ENCODE peak calls at places on chromosomes 4 and X, in nine cellular contexts. One of them, this sample, is unnamed.

GRCh38 chr4:184402239-184402638 is 72.1 kb downstream of the IRF2 start:
- DNase-seq in HS-5: no peak
- DNase-seq in astrocyte of the spinal cord: no peak
- DNase-seq in renal cortical epithelial cell: no peak
- DNase-seq in activated CD4-positive, CD25-positive, alpha-beta regulatory T cell treated with anti-CD3 and anti-CD28 coated beads, Interleukin-2, amount 50 U/mL, for 16 hours: no peak
- DNase-seq in HFF-Myc: no peak
- DNase-seq in NCI-H2029: no peak
- DNase-seq in neural progenitor cell: peak; percentile 46
- DNase-seq in psoas muscle: no peak
- DNase-seq in this sample: no peak

GRCh38 chrX:96909291-96909690 is 25.6 kb downstream of the RPA4 start:
- DNase-seq in HS-5: no peak
- DNase-seq in astrocyte of the spinal cord: peak; percentile 51
- DNase-seq in renal cortical epithelial cell: no peak
- DNase-seq in activated CD4-positive, CD25-positive, alpha-beta regulatory T cell treated with anti-CD3 and anti-CD28 coated beads, Interleukin-2, amount 50 U/mL, for 16 hours: no peak
- DNase-seq in HFF-Myc: no peak
- DNase-seq in NCI-H2029: no peak
- DNase-seq in neural progenitor cell: no peak
- DNase-seq in psoas muscle: no peak
- DNase-seq in this sample: no peak

GRCh38 chr4:138897818-138898226 is 117.8 kb upstream of the NOCT start:
- DNase-seq in HS-5: peak; percentile 31
- DNase-seq in astrocyte of the spinal cord: peak; percentile 56
- DNase-seq in renal cortical epithelial cell: peak; percentile 42
- DNase-seq in activated CD4-positive, CD25-positive, alpha-beta regulatory T cell treated with anti-CD3 and anti-CD28 coated beads, Interleukin-2, amount 50 U/mL, for 16 hours: no peak
- DNase-seq in HFF-Myc: peak; percentile 27
- DNase-seq in NCI-H2029: peak; percentile 72
- DNase-seq in neural progenitor cell: no peak
- DNase-seq in psoas muscle: no peak
- DNase-seq in this sample: peak; percentile 77

GRCh38 chr4:80249144-80249543 is 17.3 kb upstream of the FGF5 start:
- DNase-seq in HS-5: no peak
- DNase-seq in astrocyte of the spinal cord: no peak
- DNase-seq in renal cortical epithelial cell: no peak
- DNase-seq in activated CD4-positive, CD25-positive, alpha-beta regulatory T cell treated with anti-CD3 and anti-CD28 coated beads, Interleukin-2, amount 50 U/mL, for 16 hours: no peak
- DNase-seq in HFF-Myc: no peak
- DNase-seq in NCI-H2029: no peak
- DNase-seq in neural progenitor cell: no peak
- DNase-seq in psoas muscle: no peak
- DNase-seq in this sample: no peak

GRCh38 chr4:127055349-127055748 is 577.4 kb upstream of the INTU start:
- DNase-seq in HS-5: no peak
- DNase-seq in astrocyte of the spinal cord: peak; percentile 91
- DNase-seq in renal cortical epithelial cell: peak; percentile 95
- DNase-seq in activated CD4-positive, CD25-positive, alpha-beta regulatory T cell treated with anti-CD3 and anti-CD28 coated beads, Interleukin-2, amount 50 U/mL, for 16 hours: no peak
- DNase-seq in HFF-Myc: peak; percentile 10
- DNase-seq in NCI-H2029: peak; percentile 70
- DNase-seq in neural progenitor cell: no peak
- DNase-seq in psoas muscle: no peak
- DNase-seq in this sample: no peak

GRCh38 chrX:41723305-41723704 is 676 bp upstream of the GPR82 start:
- DNase-seq in HS-5: no peak
- DNase-seq in astrocyte of the spinal cord: no peak
- DNase-seq in renal cortical epithelial cell: no peak
- DNase-seq in activated CD4-positive, CD25-positive, alpha-beta regulatory T cell treated with anti-CD3 and anti-CD28 coated beads, Interleukin-2, amount 50 U/mL, for 16 hours: no peak
- DNase-seq in HFF-Myc: no peak
- DNase-seq in NCI-H2029: no peak
- DNase-seq in neural progenitor cell: no peak
- DNase-seq in psoas muscle: no peak
- DNase-seq in this sample: no peak

GRCh38 chr4:153112071-153112460 is 92.2 kb upstream of the TRIM2 start:
- DNase-seq in HS-5: no peak
- DNase-seq in astrocyte of the spinal cord: no peak
- DNase-seq in renal cortical epithelial cell: no peak
- DNase-seq in activated CD4-positive, CD25-positive, alpha-beta regulatory T cell treated with anti-CD3 and anti-CD28 coated beads, Interleukin-2, amount 50 U/mL, for 16 hours: no peak
- DNase-seq in HFF-Myc: no peak
- DNase-seq in NCI-H2029: no peak
- DNase-seq in neural progenitor cell: no peak
- DNase-seq in psoas muscle: no peak
- DNase-seq in this sample: no peak

GRCh38 chrX:130975947-130976346 is 72.9 kb upstream of the ENOX2 start:
- DNase-seq in HS-5: peak; percentile 38
- DNase-seq in astrocyte of the spinal cord: peak; percentile 62
- DNase-seq in renal cortical epithelial cell: peak; percentile 24
- DNase-seq in activated CD4-positive, CD25-positive, alpha-beta regulatory T cell treated with anti-CD3 and anti-CD28 coated beads, Interleukin-2, amount 50 U/mL, for 16 hours: no peak
- DNase-seq in HFF-Myc: peak; percentile 25
- DNase-seq in NCI-H2029: peak; percentile 13
- DNase-seq in neural progenitor cell: peak; percentile 53
- DNase-seq in psoas muscle: no peak
- DNase-seq in this sample: peak; percentile 60

GRCh38 chrX:19864736-19865135 is 22.7 kb downstream of the SH3KBP1 start:
- DNase-seq in HS-5: no peak
- DNase-seq in astrocyte of the spinal cord: no peak
- DNase-seq in renal cortical epithelial cell: no peak
- DNase-seq in activated CD4-positive, CD25-positive, alpha-beta regulatory T cell treated with anti-CD3 and anti-CD28 coated beads, Interleukin-2, amount 50 U/mL, for 16 hours: no peak
- DNase-seq in HFF-Myc: no peak
- DNase-seq in NCI-H2029: no peak
- DNase-seq in neural progenitor cell: no peak
- DNase-seq in psoas muscle: no peak
- DNase-seq in this sample: no peak

GRCh38 chr4:56134272-56134671 is 185.5 kb downstream of the CEP135 start:
- DNase-seq in HS-5: no peak
- DNase-seq in astrocyte of the spinal cord: peak; percentile 69
- DNase-seq in renal cortical epithelial cell: no peak
- DNase-seq in activated CD4-positive, CD25-positive, alpha-beta regulatory T cell treated with anti-CD3 and anti-CD28 coated beads, Interleukin-2, amount 50 U/mL, for 16 hours: no peak
- DNase-seq in HFF-Myc: no peak
- DNase-seq in NCI-H2029: no peak
- DNase-seq in neural progenitor cell: peak; percentile 26
- DNase-seq in psoas muscle: no peak
- DNase-seq in this sample: no peak

GRCh38 chr4:156169861-156170260 is 216.2 kb upstream of the CTSO start:
- DNase-seq in HS-5: no peak
- DNase-seq in astrocyte of the spinal cord: no peak
- DNase-seq in renal cortical epithelial cell: no peak
- DNase-seq in activated CD4-positive, CD25-positive, alpha-beta regulatory T cell treated with anti-CD3 and anti-CD28 coated beads, Interleukin-2, amount 50 U/mL, for 16 hours: no peak
- DNase-seq in HFF-Myc: no peak
- DNase-seq in NCI-H2029: no peak
- DNase-seq in neural progenitor cell: peak; percentile 66
- DNase-seq in psoas muscle: no peak
- DNase-seq in this sample: no peak

GRCh38 chr4:14434916-14435315 is 567.4 kb upstream of the CPEB2 start:
- DNase-seq in HS-5: peak; percentile 34
- DNase-seq in astrocyte of the spinal cord: no peak
- DNase-seq in renal cortical epithelial cell: no peak
- DNase-seq in activated CD4-positive, CD25-positive, alpha-beta regulatory T cell treated with anti-CD3 and anti-CD28 coated beads, Interleukin-2, amount 50 U/mL, for 16 hours: no peak
- DNase-seq in HFF-Myc: no peak
- DNase-seq in NCI-H2029: no peak
- DNase-seq in neural progenitor cell: no peak
- DNase-seq in psoas muscle: no peak
- DNase-seq in this sample: no peak

GRCh38 chr4:155906554-155907247 is 3.2 kb downstream of the TDO2 start:
- DNase-seq in HS-5: peak; percentile 84
- DNase-seq in astrocyte of the spinal cord: peak; percentile 98
- DNase-seq in renal cortical epithelial cell: peak; percentile 87
- DNase-seq in activated CD4-positive, CD25-positive, alpha-beta regulatory T cell treated with anti-CD3 and anti-CD28 coated beads, Interleukin-2, amount 50 U/mL, for 16 hours: no peak
- DNase-seq in HFF-Myc: peak; percentile 96
- DNase-seq in NCI-H2029: peak; percentile 11
- DNase-seq in neural progenitor cell: no peak
- DNase-seq in psoas muscle: no peak
- DNase-seq in this sample: no peak

GRCh38 chrX:104351173-104351769 is 96.5 kb upstream of the ESX1 start:
- DNase-seq in HS-5: peak; percentile 73
- DNase-seq in astrocyte of the spinal cord: peak; percentile 79
- DNase-seq in renal cortical epithelial cell: peak; percentile 96
- DNase-seq in activated CD4-positive, CD25-positive, alpha-beta regulatory T cell treated with anti-CD3 and anti-CD28 coated beads, Interleukin-2, amount 50 U/mL, for 16 hours: no peak
- DNase-seq in HFF-Myc: peak; percentile 71
- DNase-seq in NCI-H2029: no peak
- DNase-seq in neural progenitor cell: no peak
- DNase-seq in psoas muscle: no peak
- DNase-seq in this sample: no peak

GRCh38 chr4:17580969-17581368 is 4.0 kb downstream of the LAP3 start:
- DNase-seq in HS-5: no peak
- DNase-seq in astrocyte of the spinal cord: peak; percentile 83
- DNase-seq in renal cortical epithelial cell: no peak
- DNase-seq in activated CD4-positive, CD25-positive, alpha-beta regulatory T cell treated with anti-CD3 and anti-CD28 coated beads, Interleukin-2, amount 50 U/mL, for 16 hours: no peak
- DNase-seq in HFF-Myc: no peak
- DNase-seq in NCI-H2029: no peak
- DNase-seq in neural progenitor cell: no peak
- DNase-seq in psoas muscle: no peak
- DNase-seq in this sample: no peak

GRCh38 chr4:102606846-102607440 is 105.8 kb downstream of the NFKB1 start:
- DNase-seq in HS-5: no peak
- DNase-seq in astrocyte of the spinal cord: no peak
- DNase-seq in renal cortical epithelial cell: no peak
- DNase-seq in activated CD4-positive, CD25-positive, alpha-beta regulatory T cell treated with anti-CD3 and anti-CD28 coated beads, Interleukin-2, amount 50 U/mL, for 16 hours: no peak
- DNase-seq in HFF-Myc: no peak
- DNase-seq in NCI-H2029: peak; percentile 72
- DNase-seq in neural progenitor cell: no peak
- DNase-seq in psoas muscle: no peak
- DNase-seq in this sample: no peak

GRCh38 chr4:88522702-88523324 is 763 bp downstream of the PYURF start:
- DNase-seq in HS-5: no peak
- DNase-seq in astrocyte of the spinal cord: peak; percentile 46
- DNase-seq in renal cortical epithelial cell: peak; percentile 23
- DNase-seq in activated CD4-positive, CD25-positive, alpha-beta regulatory T cell treated with anti-CD3 and anti-CD28 coated beads, Interleukin-2, amount 50 U/mL, for 16 hours: no peak
- DNase-seq in HFF-Myc: no peak
- DNase-seq in NCI-H2029: no peak
- DNase-seq in neural progenitor cell: peak; percentile 53
- DNase-seq in psoas muscle: peak; percentile 61
- DNase-seq in this sample: no peak

GRCh38 chr4:834368-835147 is 8.6 kb upstream of the CPLX1 start:
- DNase-seq in HS-5: no peak
- DNase-seq in astrocyte of the spinal cord: no peak
- DNase-seq in renal cortical epithelial cell: no peak
- DNase-seq in activated CD4-positive, CD25-positive, alpha-beta regulatory T cell treated with anti-CD3 and anti-CD28 coated beads, Interleukin-2, amount 50 U/mL, for 16 hours: no peak
- DNase-seq in HFF-Myc: no peak
- DNase-seq in NCI-H2029: no peak
- DNase-seq in neural progenitor cell: no peak
- DNase-seq in psoas muscle: peak; percentile 40
- DNase-seq in this sample: no peak

This sample was measured in LNCaP clone FGC.